ENCODE peak calls at places on chromosome 9, in six cellular contexts. Y, Q, N, V, B and L are unnamed samples.

GRCh38 chr9:123927625-123928308 is 2.2 kb downstream of the DENND1A start:
- DNase-seq in Y (peak), Q (no peak), N (no peak), V (no peak), B (no peak), L (no peak)

GRCh38 chr9:129697956-129698757 is 32.7 kb downstream of the PRRX2 start:
- DNase-seq in Y (peak), Q (no peak), N (no peak), V (no peak), B (no peak), L (no peak)

GRCh38 chr9:1198085-1198484 is 147.9 kb downstream of the DMRT2 start:
- DNase-seq in Y (no peak), Q (no peak), N (no peak), V (no peak), B (no peak), L (no peak)

GRCh38 chr9:93579711-93580516 is 3.5 kb downstream of the PHF2 start:
- DNase-seq in Y (no peak), Q (no peak), N (no peak), V (no peak), B (no peak), L (no peak)

GRCh38 chr9:129070670-129071525 is 10.0 kb upstream of the DOLPP1 start:
- DNase-seq in Y (no peak), Q (no peak), N (no peak), V (no peak), B (no peak), L (no peak)

GRCh38 chr9:84667571-84668203 is 1.8 kb upstream of the NTRK2 start:
- DNase-seq in Y (peak), Q (no peak), N (no peak), V (no peak), B (no peak), L (no peak)

GRCh38 chr9:137984005-137984404 is 106.4 kb downstream of the CACNA1B start:
- DNase-seq in Y (no peak), Q (no peak), N (no peak), V (no peak), B (no peak), L (no peak)

GRCh38 chr9:70747335-70747734 is 332.9 kb upstream of the KLF9 start:
- DNase-seq in Y (peak), Q (no peak), N (no peak), V (no peak), B (peak), L (no peak)

GRCh38 chr9:136095495-136096058 is 488 bp upstream of the NACC2 start:
- DNase-seq in Y (peak), Q (no peak), N (no peak), V (no peak), B (no peak), L (no peak)

GRCh38 chr9:108012886-108013665 is 523.5 kb upstream of the KLF4 start:
- DNase-seq in Y (no peak), Q (no peak), N (no peak), V (no peak), B (no peak), L (no peak)

GRCh38 chr9:91162311-91162710 is 199.4 kb downstream of the AUH start:
- DNase-seq in Y (peak), Q (no peak), N (no peak), V (no peak), B (no peak), L (no peak)

GRCh38 chr9:94156549-94157407 is 72.5 kb downstream of the PTPDC1 start:
- DNase-seq in Y (peak), Q (no peak), N (no peak), V (no peak), B (no peak), L (no peak)

GRCh38 chr9:86096382-86096781 is 3.0 kb downstream of the GOLM1 start:
- DNase-seq in Y (peak), Q (no peak), N (no peak), V (no peak), B (no peak), L (no peak)

GRCh38 chr9:123033864-123034598 is 564 bp downstream of the GPR21 start:
- DNase-seq in Y (no peak), Q (no peak), N (no peak), V (no peak), B (no peak), L (no peak)

GRCh38 chr9:133468777-133469455 is 9.1 kb downstream of the CACFD1 start:
- DNase-seq in Y (no peak), Q (no peak), N (no peak), V (no peak), B (no peak), L (no peak)

GRCh38 chr9:99105152-99106043 is 485 bp downstream of the TGFBR1 start:
- DNase-seq in Y (peak), Q (no peak), N (peak), V (peak), B (peak), L (peak)

GRCh38 chr9:116767219-116767618 is 80.1 kb downstream of the TRIM32 start:
- DNase-seq in Y (no peak), Q (no peak), N (no peak), V (no peak), B (no peak), L (no peak)

GRCh38 chr9:78314550-78314949 is 17.6 kb downstream of the PSAT1 start:
- DNase-seq in Y (no peak), Q (no peak), N (no peak), V (no peak), B (no peak), L (no peak)

GRCh38 chr9:34665381-34666250 is 3.2 kb upstream of the CCL27 start:
- DNase-seq in Y (peak), Q (peak), N (peak), V (peak), B (peak), L (peak)

GRCh38 chr9:88005146-88005750 is 30.9 kb upstream of the CDK20 start:
- DNase-seq in Y (peak), Q (no peak), N (no peak), V (no peak), B (no peak), L (no peak)

GRCh38 chr9:22446950-22447606 is 454 bp downstream of the DMRTA1 start:
- DNase-seq in Y (peak), Q (no peak), N (peak), V (peak), B (no peak), L (peak)

GRCh38 chr9:83432104-83432627 is 106.0 kb downstream of the FRMD3 start:
- DNase-seq in Y (peak), Q (no peak), N (no peak), V (no peak), B (no peak), L (no peak)

GRCh38 chr9:135946392-135946994 is 14.7 kb downstream of the UBAC1 start:
- DNase-seq in Y (no peak), Q (no peak), N (no peak), V (no peak), B (no peak), L (no peak)

GRCh38 chr9:12652973-12653372 is 40.2 kb upstream of the TYRP1 start:
- DNase-seq in Y (no peak), Q (no peak), N (no peak), V (no peak), B (no peak), L (no peak)

GRCh38 chr9:79134654-79135053 is 437.1 kb upstream of the TLE4 start:
- DNase-seq in Y (peak), Q (no peak), N (no peak), V (no peak), B (no peak), L (no peak)

GRCh38 chr9:129904734-129905133 is 69.5 kb downstream of the USP20 start:
- DNase-seq in Y (no peak), Q (no peak), N (no peak), V (no peak), B (no peak), L (no peak)

GRCh38 chr9:15069106-15069505 is 158.9 kb upstream of the FREM1 start:
- DNase-seq in Y (no peak), Q (no peak), N (no peak), V (no peak), B (no peak), L (no peak)

GRCh38 chr9:126875780-126876510 is 15.5 kb downstream of the ZBTB34 start:
- DNase-seq in Y (no peak), Q (no peak), N (no peak), V (no peak), B (no peak), L (no peak)

GRCh38 chr9:80649001-80649420 is 1040.3 kb downstream of the TLE1 start:
- DNase-seq in Y (no peak), Q (no peak), N (no peak), V (no peak), B (peak), L (no peak)

GRCh38 chr9:71766663-71767062 is 1.6 kb downstream of the CEMIP2 start:
- DNase-seq in Y (no peak), Q (no peak), N (no peak), V (no peak), B (no peak), L (no peak)

GRCh38 chr9:89408628-89409101 is 89.2 kb downstream of the SEMA4D start:
- DNase-seq in Y (no peak), Q (no peak), N (no peak), V (peak), B (no peak), L (peak)

GRCh38 chr9:74499770-74500583 is 2.8 kb downstream of the RORB start:
- DNase-seq in Y (no peak), Q (no peak), N (no peak), V (no peak), B (no peak), L (no peak)